ENCODE peak calls at places on chromosomes 11 and 22, in six cellular contexts. One of them, this sample, is unnamed.

GRCh38 chr22:17633998-17634323 is 4.6 kb upstream of the BCL2L13 start:
- DNase-seq in globus pallidus: no peak
- DNase-seq in SK-N-DZ: no peak
- DNase-seq in tibial artery: no peak
- DNase-seq in GM23338: no peak
- DNase-seq in ELR: no peak
- DNase-seq in this sample: no peak

GRCh38 chr11:21561589-21561988 is 631.3 kb upstream of the ANO5 start:
- DNase-seq in globus pallidus: no peak
- DNase-seq in ELR: no peak
- DNase-seq in SK-N-DZ: no peak
- DNase-seq in GM23338: no peak
- DNase-seq in tibial artery: no peak
- DNase-seq in this sample: no peak

GRCh38 chr11:78201096-78201495 is 12.4 kb downstream of the USP35 start:
- DNase-seq in GM23338: no peak
- DNase-seq in SK-N-DZ: no peak
- DNase-seq in globus pallidus: no peak
- DNase-seq in ELR: no peak
- DNase-seq in tibial artery: no peak
- DNase-seq in this sample: no peak

GRCh38 chr11:75325713-75326438 is 25.6 kb downstream of the ARRB1 start:
- DNase-seq in ELR: peak; percentile 85
- DNase-seq in GM23338: no peak
- DNase-seq in SK-N-DZ: no peak
- DNase-seq in tibial artery: peak; percentile 79
- DNase-seq in globus pallidus: no peak
- DNase-seq in this sample: no peak

GRCh38 chr11:78228467-78228866 is 39.7 kb downstream of the USP35 start:
- DNase-seq in globus pallidus: peak; percentile 79
- DNase-seq in GM23338: peak; percentile 84
- DNase-seq in ELR: peak; percentile 67
- DNase-seq in SK-N-DZ: peak; percentile 68
- DNase-seq in tibial artery: no peak
- DNase-seq in this sample: peak; percentile 45

GRCh38 chr11:2929880-2930704 is 872 bp upstream of the PHLDA2 start:
- DNase-seq in globus pallidus: no peak
- DNase-seq in GM23338: peak; percentile 69
- DNase-seq in ELR: peak; percentile 77
- DNase-seq in SK-N-DZ: no peak
- DNase-seq in tibial artery: peak; percentile 70
- DNase-seq in this sample: peak; percentile 75

GRCh38 chr11:64713031-64713780 is 9.8 kb downstream of the NRXN2 start:
- DNase-seq in ELR: no peak
- DNase-seq in tibial artery: no peak
- DNase-seq in SK-N-DZ: no peak
- DNase-seq in globus pallidus: no peak
- DNase-seq in GM23338: peak; percentile 55
- DNase-seq in this sample: no peak

GRCh38 chr11:72831521-72832300 is 17.5 kb downstream of the ATG16L2 start:
- DNase-seq in tibial artery: peak; percentile 94
- DNase-seq in SK-N-DZ: peak; percentile 79
- DNase-seq in GM23338: peak; percentile 94
- DNase-seq in ELR: peak; percentile 83
- DNase-seq in globus pallidus: peak; percentile 87
- DNase-seq in this sample: peak; percentile 88

GRCh38 chr11:82995276-82995675 is 76.4 kb downstream of the RAB30 start:
- DNase-seq in SK-N-DZ: no peak
- DNase-seq in GM23338: no peak
- DNase-seq in ELR: no peak
- DNase-seq in globus pallidus: no peak
- DNase-seq in tibial artery: no peak
- DNase-seq in this sample: no peak

GRCh38 chr11:34240150-34240494 is 117.7 kb downstream of the ABTB2 start:
- DNase-seq in ELR: no peak
- DNase-seq in tibial artery: no peak
- DNase-seq in GM23338: no peak
- DNase-seq in SK-N-DZ: no peak
- DNase-seq in globus pallidus: no peak
- DNase-seq in this sample: no peak

GRCh38 chr11:27839226-27839913 is 139.1 kb upstream of the BDNF start:
- DNase-seq in GM23338: peak; percentile 52
- DNase-seq in tibial artery: no peak
- DNase-seq in SK-N-DZ: no peak
- DNase-seq in ELR: peak; percentile 54
- DNase-seq in globus pallidus: no peak
- DNase-seq in this sample: no peak

GRCh38 chr11:3021125-3021524 is 29.0 kb upstream of the NAP1L4 start:
- DNase-seq in SK-N-DZ: no peak
- DNase-seq in ELR: peak; percentile 54
- DNase-seq in tibial artery: no peak
- DNase-seq in globus pallidus: peak; percentile 67
- DNase-seq in GM23338: peak; percentile 78
- DNase-seq in this sample: peak; percentile 68

GRCh38 chr11:102223859-102224258 is 93.4 kb upstream of the BIRC3 start:
- DNase-seq in tibial artery: no peak
- DNase-seq in GM23338: no peak
- DNase-seq in ELR: no peak
- DNase-seq in globus pallidus: no peak
- DNase-seq in SK-N-DZ: no peak
- DNase-seq in this sample: no peak

GRCh38 chr11:106047636-106048035 is 25.6 kb upstream of the MSANTD4 start:
- DNase-seq in SK-N-DZ: no peak
- DNase-seq in tibial artery: no peak
- DNase-seq in ELR: no peak
- DNase-seq in GM23338: no peak
- DNase-seq in globus pallidus: no peak
- DNase-seq in this sample: no peak

GRCh38 chr11:69377029-69377952 is 83.3 kb downstream of the MYEOV start:
- DNase-seq in GM23338: no peak
- DNase-seq in SK-N-DZ: no peak
- DNase-seq in tibial artery: peak; percentile 54
- DNase-seq in ELR: no peak
- DNase-seq in globus pallidus: no peak
- DNase-seq in this sample: no peak

GRCh38 chr22:49033616-49034015 is 794.1 kb downstream of the BRD1 start:
- DNase-seq in tibial artery: no peak
- DNase-seq in GM23338: no peak
- DNase-seq in globus pallidus: no peak
- DNase-seq in ELR: no peak
- DNase-seq in SK-N-DZ: no peak
- DNase-seq in this sample: no peak

GRCh38 chr11:126502159-126502558 is 146.7 kb downstream of the ST3GAL4 start:
- DNase-seq in globus pallidus: no peak
- DNase-seq in GM23338: no peak
- DNase-seq in tibial artery: no peak
- DNase-seq in SK-N-DZ: no peak
- DNase-seq in ELR: no peak
- DNase-seq in this sample: no peak

GRCh38 chr22:33248927-33249326 is 190.7 kb upstream of the SYN3 start:
- DNase-seq in tibial artery: no peak
- DNase-seq in GM23338: no peak
- DNase-seq in SK-N-DZ: no peak
- DNase-seq in globus pallidus: no peak
- DNase-seq in ELR: no peak
- DNase-seq in this sample: no peak

GRCh38 chr11:110909331-110909730 is 197.1 kb upstream of the ARHGAP20 start:
- DNase-seq in GM23338: no peak
- DNase-seq in SK-N-DZ: no peak
- DNase-seq in globus pallidus: no peak
- DNase-seq in tibial artery: no peak
- DNase-seq in ELR: no peak
- DNase-seq in this sample: no peak

GRCh38 chr11:111871693-111872161 is 346 bp upstream of the ALG9 start:
- DNase-seq in GM23338: no peak
- DNase-seq in tibial artery: no peak
- DNase-seq in ELR: peak; percentile 12
- DNase-seq in SK-N-DZ: no peak
- DNase-seq in globus pallidus: no peak
- DNase-seq in this sample: no peak